ENCODE peak calls at places on chromosomes 7 and 10, in ten cellular contexts. H, B, K, T, O, J, Z, P, A and N are unnamed samples.

GRCh38 chr10:112137381-112137987 is 46.1 kb downstream of the GPAM start:
- DNase-seq in J (peak), Z (peak), T (peak), A (peak), O (no peak), B (peak), H (peak), K (peak), P (peak), N (peak)

GRCh38 chr7:106421181-106421762 is 136.5 kb upstream of the NAMPT start:
- DNase-seq in B (peak), A (no peak), P (peak), J (no peak), Z (no peak), H (peak), K (peak), T (peak), O (no peak), N (peak)

GRCh38 chr7:101299511-101300464 is 21.8 kb downstream of the IFT22 start:
- DNase-seq in K (peak), H (no peak), P (no peak), Z (no peak), A (peak), B (no peak), O (no peak), T (no peak), J (no peak), N (no peak)

GRCh38 chr7:16677978-16678494 is 32.1 kb downstream of the BZW2 start:
- DNase-seq in K (no peak), B (no peak), P (no peak), Z (no peak), H (no peak), A (no peak), T (no peak), J (no peak), O (no peak), N (no peak)

GRCh38 chr7:65449505-65449852 is 75.8 kb downstream of the ZNF92 start:
- DNase-seq in O (no peak), A (no peak), J (no peak), Z (no peak), T (no peak), H (no peak), P (no peak), B (peak), K (no peak), N (no peak)

GRCh38 chr7:31373337-31374289 is 33.1 kb upstream of the NEUROD6 start:
- DNase-seq in A (peak), P (no peak), B (peak), K (peak), O (no peak), Z (no peak), H (peak), T (no peak), J (no peak), N (no peak)

GRCh38 chr7:6615853-6616555 is 594 bp downstream of the ZNF853 start:
- DNase-seq in P (no peak), H (peak), T (no peak), O (peak), K (no peak), J (no peak), B (no peak), Z (no peak), A (peak), N (no peak)

GRCh38 chr10:130174343-130174742 is 38.2 kb downstream of the GLRX3 start:
- DNase-seq in P (no peak), O (no peak), A (no peak), B (no peak), Z (no peak), T (no peak), H (no peak), K (no peak), J (no peak), N (no peak)

GRCh38 chr7:104923010-104923421 is 91.0 kb upstream of the KMT2E start:
- DNase-seq in Z (peak), B (peak), O (peak), T (peak), J (peak), A (peak), H (peak), P (peak), K (peak), N (no peak)

GRCh38 chr7:108650487-108650886 is 80.8 kb downstream of the DNAJB9 start:
- DNase-seq in P (no peak), T (no peak), A (no peak), J (no peak), Z (no peak), K (peak), B (peak), H (no peak), O (no peak), N (no peak)

GRCh38 chr10:52956451-52956850 is 183.9 kb upstream of the MBL2 start:
- DNase-seq in P (no peak), B (peak), J (no peak), H (no peak), A (no peak), T (no peak), Z (no peak), K (peak), O (no peak), N (no peak)

GRCh38 chr7:13628231-13629001 is 361.1 kb downstream of the ETV1 start:
- DNase-seq in K (peak), P (no peak), J (no peak), T (no peak), O (no peak), Z (no peak), H (no peak), B (peak), A (peak), N (no peak)

GRCh38 chr7:99789441-99790070 is 5.6 kb upstream of the CYP3A4 start:
- DNase-seq in J (no peak), P (no peak), T (no peak), H (no peak), B (peak), O (no peak), Z (no peak), K (no peak), A (no peak), N (no peak)

DNA sequence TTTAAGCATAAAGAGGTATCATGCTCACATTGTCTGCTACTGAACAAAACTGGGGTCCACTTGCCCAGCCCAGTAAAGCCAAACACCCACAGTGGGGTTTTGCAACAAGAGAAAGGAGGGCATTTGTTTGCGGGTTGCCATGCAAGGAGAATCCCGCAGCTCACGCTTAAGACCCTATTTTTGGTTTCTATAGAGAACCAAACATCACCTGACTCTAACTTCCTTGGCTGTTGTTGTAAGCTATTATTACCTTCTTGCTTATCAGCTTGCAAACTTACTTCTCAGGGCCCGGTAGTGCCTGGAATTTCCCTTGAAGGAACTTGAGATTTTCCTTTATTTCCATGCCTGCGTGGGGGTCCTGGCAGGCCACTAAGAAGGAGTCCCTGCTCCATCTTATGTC is 20.7 kb downstream of the IFIT3 start:
- DNase-seq in B (no peak), J (no peak), T (no peak), H (no peak), K (no peak), Z (no peak), O (no peak), A (peak), P (no peak), N (no peak)
- H3K27ac ChIP-seq in B (no peak), J (no peak), T (no peak), H (no peak), K (peak), Z (no peak), O (no peak), A (peak), P (peak), N (peak)

GRCh38 chr10:10992072-10992471 is 25.6 kb upstream of the CELF2 start:
- DNase-seq in K (no peak), B (no peak), P (no peak), A (no peak), H (no peak), J (no peak), T (no peak), Z (no peak), O (no peak), N (no peak)

GRCh38 chr10:10986606-10987005 is 31.1 kb upstream of the CELF2 start:
- DNase-seq in A (no peak), B (no peak), H (no peak), T (no peak), P (no peak), O (no peak), Z (no peak), J (no peak), K (no peak), N (no peak)

GRCh38 chr10:10991144-10991543 is 26.5 kb upstream of the CELF2 start:
- DNase-seq in O (no peak), A (no peak), J (no peak), H (no peak), K (no peak), B (no peak), P (no peak), Z (no peak), T (no peak), N (no peak)

GRCh38 chr10:10992961-10993714 is 24.5 kb upstream of the CELF2 start:
- DNase-seq in H (no peak), Z (no peak), O (no peak), A (no peak), P (no peak), K (no peak), B (no peak), T (no peak), J (no peak), N (no peak)

GRCh38 chr10:10989669-10990068 is 28.0 kb upstream of the CELF2 start:
- DNase-seq in A (no peak), O (no peak), J (no peak), P (no peak), K (no peak), Z (no peak), H (no peak), T (no peak), B (no peak), N (no peak)
- H3K27ac ChIP-seq in A (no peak), O (no peak), J (no peak), P (no peak), K (no peak), Z (no peak), H (no peak), T (no peak), B (no peak), N (no peak)

GRCh38 chr7:150341263-150342118 is at the start of gene RARRES2:
- DNase-seq in P (no peak), B (no peak), T (no peak), O (no peak), Z (no peak), H (peak), A (peak), K (peak), J (no peak), N (no peak)
- H3K27ac ChIP-seq in P (peak), B (no peak), T (peak), O (no peak), Z (no peak), H (peak), A (no peak), K (no peak), J (no peak), N (peak)

GRCh38 chr10:119665901-119666708 is 14.9 kb downstream of the BAG3 start:
- DNase-seq in T (no peak), H (no peak), P (no peak), B (no peak), A (no peak), J (no peak), Z (no peak), O (no peak), K (peak), N (no peak)
- H3K27ac ChIP-seq in T (no peak), H (no peak), P (peak), B (no peak), A (no peak), J (no peak), Z (no peak), O (peak), K (peak), N (no peak)

DNA sequence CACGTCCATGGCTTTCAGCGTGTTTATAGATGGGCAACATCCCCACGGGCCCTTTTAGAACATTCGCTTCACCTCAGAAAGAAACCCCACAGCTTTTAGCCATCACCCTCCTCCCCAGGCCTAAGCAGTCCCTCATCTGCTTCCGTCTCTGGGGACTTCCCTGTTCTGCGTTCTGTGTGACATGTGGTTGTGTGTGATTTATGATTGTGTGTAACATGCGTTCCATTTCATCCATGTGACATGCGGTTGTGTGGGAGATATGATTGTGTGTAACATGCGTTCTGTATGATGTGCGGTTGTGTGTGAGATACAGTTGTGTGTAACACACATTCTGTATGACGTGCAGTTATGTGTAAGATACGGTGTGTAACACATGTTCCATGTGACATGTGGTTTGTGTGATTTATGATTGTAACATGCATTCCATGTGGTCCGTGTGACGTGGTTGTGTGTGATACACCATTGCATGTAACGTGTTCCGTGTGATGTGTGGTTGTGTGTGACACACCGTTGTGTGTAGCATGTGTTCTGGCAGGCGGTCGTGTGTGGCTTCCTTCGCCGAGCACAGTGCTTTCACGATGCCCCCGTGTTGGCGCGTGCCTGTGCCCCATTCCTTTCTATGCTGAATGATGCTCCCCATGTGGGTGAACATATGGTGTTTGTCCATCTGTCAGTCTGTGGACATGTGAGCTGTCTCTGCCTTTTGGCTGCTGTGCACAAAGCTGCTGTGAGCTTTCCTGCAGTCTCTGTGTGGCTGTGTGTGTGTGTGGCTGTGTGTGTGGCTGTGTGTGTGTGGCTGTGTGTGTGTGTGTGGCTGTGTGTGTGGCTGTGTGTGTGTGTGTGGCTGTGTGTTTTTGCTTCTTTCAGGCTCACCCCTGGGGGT is 26.2 kb downstream of the PWWP2B start:
- DNase-seq in P (no peak), H (no peak), K (no peak), A (no peak), T (peak), Z (no peak), B (no peak), J (no peak), O (no peak), N (no peak)
- H3K27ac ChIP-seq in P (peak), H (no peak), K (peak), A (no peak), T (peak), Z (no peak), B (no peak), J (no peak), O (no peak), N (peak)

GRCh38 chr7:50214771-50215170 is 89.7 kb upstream of the IKZF1 start:
- DNase-seq in T (no peak), A (no peak), P (no peak), O (no peak), B (no peak), Z (no peak), K (no peak), H (no peak), J (no peak), N (no peak)
- H3K27ac ChIP-seq in T (no peak), A (no peak), P (no peak), O (no peak), B (no peak), Z (no peak), K (no peak), H (no peak), J (no peak), N (no peak)